ENCODE peak calls at places on chromosomes 16 and 17, in four cellular contexts. One of them, this sample, is unnamed.

GRCh38 chr16:25217921-25218320 is 1.2 kb downstream of the AQP8 start:
- DNase-seq in mucosa of descending colon: no peak
- DNase-seq in M059J: no peak
- DNase-seq in left cardiac atrium: no peak
- DNase-seq in this sample: no peak

GRCh38 chr17:15942207-15942833 is 2.6 kb upstream of the ADORA2B start:
- DNase-seq in M059J: no peak
- DNase-seq in mucosa of descending colon: no peak
- DNase-seq in left cardiac atrium: no peak
- DNase-seq in this sample: no peak

GRCh38 chr17:60139438-60140285 is 10.1 kb upstream of the CA4 start:
- DNase-seq in M059J: peak; percentile 34
- DNase-seq in mucosa of descending colon: peak; percentile 84
- DNase-seq in left cardiac atrium: peak; percentile 82
- DNase-seq in this sample: no peak

GRCh38 chr17:75910699-75911098 is 6.0 kb upstream of the MRPL38 start:
- DNase-seq in left cardiac atrium: no peak
- DNase-seq in mucosa of descending colon: no peak
- DNase-seq in M059J: no peak
- DNase-seq in this sample: no peak

GRCh38 chr17:929547-929946 is 50.0 kb downstream of the NXN start:
- DNase-seq in mucosa of descending colon: no peak
- DNase-seq in left cardiac atrium: no peak
- DNase-seq in M059J: no peak
- DNase-seq in this sample: peak; percentile 57

GRCh38 chr16:21279501-21279900 is 1.4 kb upstream of the CRYM start:
- DNase-seq in mucosa of descending colon: no peak
- DNase-seq in left cardiac atrium: no peak
- DNase-seq in M059J: no peak
- DNase-seq in this sample: no peak

GRCh38 chr17:73062726-73063125 is 29.8 kb downstream of the SLC39A11 start:
- DNase-seq in mucosa of descending colon: no peak
- DNase-seq in M059J: no peak
- DNase-seq in left cardiac atrium: no peak
- DNase-seq in this sample: no peak

GRCh38 chr17:50799582-50799981 is 32.3 kb upstream of the ANKRD40CL start:
- DNase-seq in mucosa of descending colon: no peak
- DNase-seq in M059J: no peak
- DNase-seq in left cardiac atrium: no peak
- DNase-seq in this sample: peak; percentile 35

GRCh38 chr16:77599793-77600415 is 122.4 kb upstream of the NUDT7 start:
- DNase-seq in mucosa of descending colon: peak; percentile 60
- DNase-seq in left cardiac atrium: no peak
- DNase-seq in M059J: peak; percentile 44
- DNase-seq in this sample: no peak

GRCh38 chr16:77172964-77173363 is 18.0 kb upstream of the MON1B start:
- DNase-seq in M059J: peak; percentile 3
- DNase-seq in left cardiac atrium: no peak
- DNase-seq in mucosa of descending colon: no peak
- DNase-seq in this sample: no peak

GRCh38 chr17:77266213-77266612 is 125.4 kb downstream of the SEC14L1 start:
- DNase-seq in mucosa of descending colon: no peak
- DNase-seq in M059J: no peak
- DNase-seq in left cardiac atrium: no peak
- DNase-seq in this sample: no peak

GRCh38 chr17:57665128-57665527 is 80.0 kb downstream of the CCDC182 start:
- DNase-seq in left cardiac atrium: no peak
- DNase-seq in mucosa of descending colon: no peak
- DNase-seq in M059J: no peak
- DNase-seq in this sample: no peak

GRCh38 chr17:81726004-81726403 is 13.9 kb downstream of the SLC25A10 start:
- DNase-seq in mucosa of descending colon: no peak
- DNase-seq in M059J: no peak
- DNase-seq in left cardiac atrium: no peak
- DNase-seq in this sample: no peak

GRCh38 chr17:72580321-72581127 is 459.7 kb downstream of the SOX9 start:
- DNase-seq in left cardiac atrium: no peak
- DNase-seq in mucosa of descending colon: peak; percentile 44
- DNase-seq in M059J: no peak
- DNase-seq in this sample: no peak

GRCh38 chr16:72847187-72848044 is 200.5 kb downstream of the ZFHX3 start:
- DNase-seq in left cardiac atrium: no peak
- DNase-seq in mucosa of descending colon: peak; percentile 31
- DNase-seq in M059J: peak; percentile 38
- DNase-seq in this sample: no peak

GRCh38 chr17:38815576-38816193 is 9.4 kb downstream of the CWC25 start:
- DNase-seq in mucosa of descending colon: no peak
- DNase-seq in M059J: peak; percentile 30
- DNase-seq in left cardiac atrium: no peak
- DNase-seq in this sample: no peak